ENCODE peak calls at places on chromosomes 13 and 19, in five cellular contexts. B is AG10803; J is stimulated activated CD4-positive, alpha-beta T cell treated with anti-CD3 and anti-CD28 coated beads, Interleukin-15, amount 100 ng/mL, for 1 hour; U is astrocyte of the spinal cord; X is activated CD4-positive, alpha-beta T cell treated with anti-CD3 and anti-CD28 coated beads, Interleukin-2, amount 10 ng/mL, durations not matched to agents 7 days and 5 days. Z is an unnamed sample.

GRCh38 chr13:47455581-47455980 is 545.5 kb downstream of the SUCLA2 start:
- DNase-seq in J (no peak), B (peak), U (no peak), X (no peak), Z (no peak)

GRCh38 chr19:15467734-15468214 is 3.4 kb upstream of the RASAL3 start:
- DNase-seq in U (no peak), J (no peak), X (no peak), B (no peak), Z (no peak)

GRCh38 chr13:87884874-87885273 is 213.7 kb downstream of the SLITRK5 start:
- DNase-seq in B (no peak), J (no peak), U (peak), X (no peak), Z (no peak)

GRCh38 chr19:18445252-18445948 is 7.5 kb upstream of the ISYNA1 start:
- DNase-seq in J (no peak), U (no peak), B (no peak), X (no peak), Z (no peak)

GRCh38 chr13:77040076-77040475 is 13.1 kb upstream of the FBXL3 start:
- DNase-seq in J (no peak), U (no peak), B (no peak), X (no peak), Z (no peak)

GRCh38 chr19:37362733-37363132 is 8.2 kb upstream of the ZNF527 start:
- DNase-seq in U (no peak), J (no peak), B (no peak), X (no peak), Z (no peak)

GRCh38 chr19:44512326-44513298 is 12.3 kb upstream of the ZNF180 start:
- DNase-seq in B (peak), X (peak), J (no peak), U (peak), Z (no peak)

GRCh38 chr19:33788676-33789075 is 8.0 kb upstream of the KCTD15 start:
- DNase-seq in X (no peak), B (no peak), U (no peak), J (no peak), Z (no peak)

GRCh38 chr19:55474269-55475265 is 1.9 kb upstream of the ZNF628 start:
- DNase-seq in J (no peak), U (peak), X (no peak), B (peak), Z (no peak)

GRCh38 chr19:18763674-18764590 is 27.2 kb downstream of the COMP start:
- DNase-seq in U (no peak), J (no peak), X (no peak), B (peak), Z (no peak)

GRCh38 chr13:80141114-80141849 is 199.6 kb downstream of the SPRY2 start:
- DNase-seq in X (no peak), U (peak), B (peak), J (no peak), Z (no peak)

GRCh38 chr19:18253716-18254115 is 20.5 kb downstream of the IQCN start:
- DNase-seq in U (no peak), J (no peak), B (no peak), X (no peak), Z (no peak)

GRCh38 chr19:39915101-39915847 is 19.2 kb downstream of the FCGBP start:
- DNase-seq in X (no peak), U (no peak), B (no peak), J (no peak), Z (no peak)

GRCh38 chr19:1019980-1020867 is 699 bp downstream of the TMEM259 start:
- DNase-seq in X (peak), U (no peak), J (no peak), B (no peak), Z (no peak)

GRCh38 chr13:76944457-76944856 is 3.9 kb upstream of the ACOD1 start:
- DNase-seq in B (peak), U (peak), J (no peak), X (no peak), Z (no peak)

GRCh38 chr19:35226748-35227147 is 1.8 kb downstream of the FAM187B start:
- DNase-seq in B (no peak), U (no peak), J (no peak), X (no peak), Z (no peak)

GRCh38 chr13:79782541-79783216 is 301.7 kb downstream of the NDFIP2 start:
- DNase-seq in U (peak), B (peak), X (no peak), J (no peak), Z (no peak)

GRCh38 chr13:21297914-21298831 is 121.7 kb downstream of the MRPL57 start:
- DNase-seq in U (peak), J (peak), B (peak), X (peak), Z (peak)

GRCh38 chr13:43285891-43286602 is 262.7 kb downstream of the DNAJC15 start:
- DNase-seq in J (no peak), U (peak), B (peak), X (no peak), Z (no peak)

GRCh38 chr19:8363803-8364771 is at the start of gene ANGPTL4:
- DNase-seq in U (peak), B (peak), J (peak), X (peak), Z (peak)

GRCh38 chr19:44949550-44949949 is 3.7 kb downstream of the APOC2 start:
- DNase-seq in J (no peak), X (no peak), U (no peak), B (no peak), Z (no peak)

GRCh38 chr19:36915992-36916830 is at the start of the genes ZNF568 and ZNF829:
- DNase-seq in U (peak), X (peak), B (peak), J (peak), Z (peak)

GRCh38 chr19:7852851-7853759 is 21.1 kb downstream of the PRR36 start:
- DNase-seq in X (peak), U (peak), J (peak), B (peak), Z (no peak)

GRCh38 chr13:27200413-27201066 is 28.9 kb upstream of the USP12 start:
- DNase-seq in J (no peak), B (no peak), U (no peak), X (no peak), Z (no peak)

GRCh38 chr13:44470623-44471562 is 97.3 kb downstream of the SERP2 start:
- DNase-seq in J (no peak), B (no peak), X (no peak), U (peak), Z (no peak)

GRCh38 chr13:96935971-96936370 is 58.3 kb downstream of the OXGR1 start:
- DNase-seq in X (no peak), B (no peak), U (no peak), J (no peak), Z (no peak)

GRCh38 chr13:110334841-110335490 is 27.9 kb downstream of the COL4A2 start:
- DNase-seq in X (no peak), B (no peak), U (peak), J (no peak), Z (no peak)

GRCh38 chr13:43567608-43568007 is 219.2 kb downstream of the ENOX1 start:
- DNase-seq in U (no peak), X (no peak), B (peak), J (no peak), Z (no peak)

GRCh38 chr19:22530042-22530441 is 104.1 kb upstream of the ZNF492 start:
- DNase-seq in U (no peak), J (no peak), B (no peak), X (no peak), Z (no peak)

GRCh38 chr19:44754743-44755066 is 6.2 kb downstream of the BCL3 start:
- DNase-seq in J (no peak), X (no peak), B (no peak), U (no peak), Z (no peak)